ENCODE peak calls at places on chromosomes 4 and X, in nine cellular contexts. N is ELF-1; V is foreskin fibroblast; J is mesendoderm; K is stromal cell of bone marrow; S is Right ventricle myocardium superior; X is CD4-positive, CD25-positive, alpha-beta regulatory T cell; O is NCI-H69; C is A172. M is an unnamed sample.

GRCh38 chr4:125664091-125664767 is 349.5 kb downstream of the FAT4 start:
- DNase-seq in N (no peak), O (no peak), S (no peak), J (peak), K (no peak), C (no peak), V (no peak), X (no peak), M (no peak)

GRCh38 chrX:133699023-133699728 is 283.9 kb upstream of the GPC4 start:
- DNase-seq in V (peak), S (no peak), C (no peak), N (no peak), J (no peak), O (no peak), X (no peak), K (no peak), M (no peak)

GRCh38 chrX:55488559-55489314 is 911 bp downstream of the USP51 start:
- DNase-seq in X (peak), S (peak), K (peak), O (peak), V (peak), C (peak), N (peak), J (peak), M (peak)

GRCh38 chr4:81118086-81118485 is 87.6 kb downstream of the BMP3 start:
- DNase-seq in V (no peak), N (no peak), S (no peak), C (no peak), K (no peak), O (no peak), X (no peak), J (no peak), M (no peak)

GRCh38 chrX:12002876-12003275 is 135.4 kb upstream of the FRMPD4 start:
- DNase-seq in X (no peak), K (no peak), O (no peak), N (no peak), C (no peak), J (peak), S (no peak), V (peak), M (no peak)

GRCh38 chrX:115344885-115345653 is 55.6 kb downstream of the LUZP4 start:
- DNase-seq in O (peak), K (peak), C (peak), N (peak), J (peak), V (peak), S (peak), X (no peak), M (no peak)

GRCh38 chr4:5912614-5913019 is 19.7 kb upstream of the CRMP1 start:
- DNase-seq in S (no peak), J (no peak), K (no peak), O (peak), X (no peak), N (peak), C (no peak), V (no peak), M (no peak)

GRCh38 chrX:100864967-100865366 is 9.2 kb downstream of the NOX1 start:
- DNase-seq in J (no peak), C (no peak), N (peak), S (no peak), V (peak), O (peak), K (peak), X (no peak), M (no peak)

GRCh38 chr4:59936566-59936965 is 1263.6 kb upstream of the ADGRL3 start:
- DNase-seq in K (no peak), J (no peak), S (no peak), N (no peak), O (peak), V (no peak), C (no peak), X (no peak), M (peak)

GRCh38 chrX:136586386-136586785 is 54.4 kb downstream of the VGLL1 start:
- DNase-seq in J (no peak), K (peak), V (no peak), C (peak), O (no peak), S (no peak), X (peak), N (no peak), M (no peak)

GRCh38 chrX:13742397-13743176 is 8.0 kb downstream of the OFD1 start:
- DNase-seq in N (no peak), S (no peak), O (no peak), J (peak), C (no peak), K (no peak), X (peak), V (no peak), M (no peak)

GRCh38 chr4:7726665-7727413 is 212.8 kb downstream of the AFAP1 start:
- DNase-seq in K (no peak), C (no peak), S (peak), X (no peak), N (no peak), O (no peak), V (no peak), J (no peak), M (no peak)

GRCh38 chrX:135740683-135741149 is 27.3 kb downstream of the CT45A3 start:
- DNase-seq in N (peak), S (peak), V (no peak), X (peak), J (no peak), O (no peak), K (no peak), C (peak), M (peak)

GRCh38 chr4:185587444-185588161 is 52.3 kb upstream of the PDLIM3 start:
- DNase-seq in V (peak), C (no peak), O (peak), X (peak), K (no peak), N (peak), S (no peak), J (peak), M (no peak)

GRCh38 chr4:11004818-11005217 is 320.2 kb upstream of the CLNK start:
- DNase-seq in N (peak), X (no peak), K (no peak), V (no peak), S (no peak), C (no peak), O (no peak), J (no peak), M (no peak)

GRCh38 chr4:140078366-140078765 is 75.6 kb downstream of the MAML3 start:
- DNase-seq in S (peak), X (no peak), C (no peak), J (peak), O (peak), N (peak), K (peak), V (peak), M (no peak)

GRCh38 chrX:49029876-49030275 is 13.3 kb downstream of the TFE3 start:
- DNase-seq in K (no peak), S (no peak), X (no peak), V (no peak), N (peak), J (peak), O (peak), C (no peak), M (no peak)

GRCh38 chr4:141124224-141124623 is 9.0 kb downstream of the RNF150 start:
- DNase-seq in S (no peak), V (no peak), J (peak), K (no peak), X (no peak), N (no peak), C (no peak), O (no peak), M (no peak)

GRCh38 chrX:41558531-41558930 is 111.4 kb downstream of the NYX start:
- DNase-seq in N (no peak), X (peak), V (peak), S (no peak), K (no peak), J (no peak), O (peak), C (no peak), M (peak)

GRCh38 chr4:17494833-17495232 is 17.1 kb downstream of the QDPR start:
- DNase-seq in S (no peak), N (no peak), J (no peak), X (no peak), O (no peak), K (no peak), C (no peak), V (no peak), M (no peak)

GRCh38 chrX:39808471-39808917 is 289.3 kb downstream of the BCOR start:
- DNase-seq in K (peak), C (peak), X (no peak), J (peak), S (no peak), V (peak), N (peak), O (no peak), M (no peak)

GRCh38 chr4:52837716-52838558 is 24.2 kb upstream of the RASL11B start:
- DNase-seq in K (no peak), S (no peak), O (peak), X (no peak), N (peak), J (peak), C (peak), V (peak), M (no peak)

GRCh38 chr4:24768006-24768405 is 27.4 kb upstream of the SOD3 start:
- DNase-seq in O (peak), J (no peak), K (no peak), S (no peak), V (no peak), X (no peak), C (no peak), N (no peak), M (no peak)

GRCh38 chr4:153620352-153620751 is 63.7 kb upstream of the TLR2 start:
- DNase-seq in O (no peak), K (peak), C (no peak), V (peak), S (no peak), J (no peak), N (no peak), X (no peak), M (no peak)

GRCh38 chr4:100582146-100582545 is 64.3 kb upstream of the EMCN start:
- DNase-seq in O (no peak), X (no peak), S (no peak), C (no peak), N (no peak), J (no peak), K (no peak), V (peak), M (no peak)

GRCh38 chrX:24231169-24231568 is 81.6 kb downstream of the ZFX start:
- DNase-seq in S (no peak), O (peak), K (peak), V (peak), X (no peak), J (no peak), C (peak), N (peak), M (no peak)

GRCh38 chr4:119136541-119136940 is 909 bp downstream of the MYOZ2 start:
- DNase-seq in V (peak), S (no peak), C (no peak), J (peak), K (no peak), N (no peak), X (no peak), O (peak), M (no peak)